ENCODE peak calls at places on chromosomes 6 and 20, in ten cellular contexts. G is ovary, D is HCT116, A is body of pancreas, J is IMR-90, S is esophagus muscularis mucosa, M is spleen, L is uterus, O is stomach, K is thyroid gland. Q is an unnamed sample. For H3K36me3 and H3K4me1, the result is how much of the 10 kb centered on the place peaks cover.

GRCh38 chr20:36835025-36835424 is 40.9 kb upstream of the TLDC2 start:
- DNase-seq in D (no peak), L (no peak), M (no peak), S (no peak), A (no peak), K (no peak), G (no peak), O (no peak), J (no peak), Q (no peak)

GRCh38 chr6:81465859-81466258 is 286.6 kb downstream of the TENT5A start:
- DNase-seq in L (no peak), M (no peak), K (no peak), G (no peak), D (peak), S (no peak), O (no peak), J (peak), A (no peak), Q (no peak)

GRCh38 chr6:115310156-115310555 is 750.5 kb downstream of the FRK start:
- DNase-seq in J (no peak), D (no peak), G (no peak), M (no peak), A (no peak), S (no peak), L (no peak), K (no peak), O (no peak), Q (no peak)

GRCh38 chr6:43274916-43275597 is 23.0 kb upstream of the SLC22A7 start:
- DNase-seq in O (peak), M (no peak), J (no peak), A (peak), G (peak), S (no peak), K (peak), L (no peak), D (no peak), Q (peak)

GRCh38 chr20:43911066-43911465 is 3.6 kb upstream of the TOX2 start:
- DNase-seq in K (no peak), G (no peak), M (no peak), S (peak), L (no peak), A (no peak), O (no peak), D (peak), J (peak), Q (no peak)

GRCh38 chr6:120373185-120373584 is 961.1 kb downstream of the TBC1D32 start:
- DNase-seq in A (no peak), G (no peak), K (no peak), D (no peak), S (no peak), M (no peak), J (no peak), O (no peak), L (no peak), Q (no peak)

GRCh38 chr6:151681426-151682059 is 125.9 kb upstream of the ESR1 start:
- DNase-seq in S (peak), M (no peak), D (no peak), K (peak), J (no peak), L (no peak), A (no peak), O (no peak), G (peak), Q (no peak)

GRCh38 chr6:10033223-10033829 is 381.5 kb downstream of the TFAP2A start:
- DNase-seq in J (no peak), L (no peak), K (peak), M (no peak), A (peak), S (no peak), G (no peak), D (no peak), O (no peak), Q (peak)

GRCh38 chr6:47203968-47204611 is 105.6 kb downstream of the TNFRSF21 start:
- DNase-seq in D (no peak), A (no peak), L (no peak), S (no peak), J (no peak), K (no peak), M (peak), O (no peak), G (no peak), Q (no peak)

GRCh38 chr6:162562041-162562440 is 165.5 kb downstream of the PRKN start:
- DNase-seq in L (no peak), J (no peak), M (peak), O (no peak), G (no peak), S (no peak), D (no peak), A (no peak), K (no peak), Q (no peak)

GRCh38 chr6:37709250-37709931 is 11.7 kb upstream of the MDGA1 start:
- DNase-seq in L (no peak), G (no peak), J (no peak), A (no peak), S (no peak), K (no peak), O (no peak), M (no peak), D (no peak), Q (no peak)

GRCh38 chr20:59182401-59183044 is 18.9 kb downstream of the ZNF831 start:
- DNase-seq in S (peak), O (no peak), G (no peak), A (no peak), J (no peak), D (no peak), K (no peak), L (no peak), M (no peak), Q (no peak)

GRCh38 chr6:36229223-36229622 is 32.7 kb downstream of the BRPF3 start:
- DNase-seq in S (no peak), J (no peak), M (no peak), L (no peak), A (no peak), D (no peak), K (no peak), G (no peak), O (no peak), Q (no peak)

GRCh38 chr6:31900917-31901414 is 920 bp downstream of the ZBTB12 start:
- DNase-seq in A (peak), D (no peak), M (peak), L (peak), K (peak), S (no peak), G (no peak), O (no peak), J (no peak), Q (no peak)

GRCh38 chr6:12950879-12951814 is 234.6 kb downstream of the PHACTR1 start:
- DNase-seq in S (no peak), L (no peak), M (no peak), D (no peak), J (no peak), O (no peak), K (no peak), G (no peak), A (no peak), Q (no peak)

GRCh38 chr6:5042436-5042835 is 38.6 kb upstream of the RPP40 start:
- DNase-seq in A (no peak), K (no peak), M (no peak), O (no peak), L (no peak), G (no peak), J (no peak), S (no peak), D (no peak), Q (no peak)

GRCh38 chr6:35719830-35720733 is 16.8 kb upstream of the ARMC12 start:
- DNase-seq in L (peak), S (no peak), J (peak), G (peak), M (peak), K (no peak), O (no peak), A (peak), D (no peak), Q (peak)

GRCh38 chr6:147553099-147553498 is 44.6 kb downstream of the SAMD5 start:
- DNase-seq in G (no peak), S (no peak), J (no peak), O (no peak), M (no peak), D (no peak), L (no peak), A (no peak), K (no peak), Q (no peak)

DNA sequence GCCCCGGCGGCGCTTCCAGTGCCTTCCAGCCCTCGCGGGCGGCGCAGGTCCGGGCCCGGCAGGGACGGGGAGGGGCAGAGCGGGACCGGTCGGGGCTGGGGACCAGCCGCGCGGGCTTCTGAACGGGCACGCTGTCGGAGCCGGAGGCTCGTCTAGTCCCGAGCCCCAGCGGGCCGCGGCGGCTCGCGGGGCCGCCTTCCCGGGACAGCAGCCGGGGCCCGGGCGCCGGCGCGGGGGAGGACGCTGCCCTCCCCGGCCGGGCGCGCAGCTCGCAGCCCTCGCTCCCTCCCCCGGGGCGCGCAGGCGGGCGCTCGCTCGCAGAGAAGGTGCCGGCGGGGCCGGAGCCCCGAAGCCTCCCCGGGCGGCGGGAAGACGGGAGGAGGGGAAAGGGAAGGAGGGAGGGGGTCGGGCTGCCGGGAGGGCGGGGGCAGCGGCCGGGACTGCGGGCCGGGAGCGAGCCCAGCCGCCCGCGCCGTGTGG is 696 bp upstream of the SIRPA start:
- DNase-seq in K (peak), G (peak), S (peak), M (peak), J (peak), O (peak), A (peak), L (peak), D (no peak), Q (peak)
- H3K36me3 ChIP-seq in K (under half), G (under half), S (under half), M (under half), J (under half), O (under half), A (under half), L (under half), D (under half), Q (under half)

DNA sequence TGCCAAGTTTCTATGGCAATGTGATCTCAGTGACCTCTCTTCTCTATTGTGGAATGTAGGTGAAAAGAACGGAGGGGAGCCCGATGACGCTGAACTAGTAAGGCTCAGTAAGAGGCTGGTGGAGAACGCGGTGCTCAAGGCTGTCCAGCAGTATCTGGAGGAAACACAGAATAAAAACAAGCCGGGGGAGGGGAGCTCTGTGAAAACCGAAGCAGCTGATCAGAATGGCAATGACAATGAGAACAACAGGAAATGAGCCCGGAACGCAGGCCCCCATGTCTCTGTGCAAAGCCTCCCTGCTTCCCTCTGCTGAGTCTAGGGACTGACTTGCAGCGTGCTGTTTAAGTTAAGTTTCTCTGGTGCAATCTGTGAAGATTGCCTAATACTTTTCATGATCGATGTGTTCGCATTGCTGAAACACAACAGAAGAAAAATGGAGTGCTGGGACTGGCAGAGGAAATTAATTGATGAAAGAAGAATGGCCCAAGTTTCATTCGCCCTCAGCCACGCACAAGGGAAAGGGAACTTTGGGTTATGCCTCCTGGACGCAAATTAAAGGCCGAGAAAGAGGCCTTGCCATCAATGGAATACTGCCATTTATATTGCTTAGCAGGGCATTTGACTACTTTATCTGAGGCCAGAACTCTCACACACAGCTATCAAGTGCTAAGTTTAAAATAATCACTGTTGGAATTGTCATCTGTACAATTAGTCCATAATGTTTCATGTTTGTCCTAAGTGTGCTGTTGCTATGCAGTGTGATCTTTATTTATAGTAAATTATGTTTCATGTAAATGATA is 146.4 kb downstream of the AKAP7 start:
- DNase-seq in O (no peak), L (no peak), A (peak), S (no peak), K (peak), G (no peak), J (peak), M (peak), D (no peak), Q (peak)
- TF ChIP-seq POLR2A in O (no peak), L (no peak), A (no peak), S (no peak), K (no peak), G (no peak), J (no peak), M (no peak), D (no peak), Q (no peak)

DNA sequence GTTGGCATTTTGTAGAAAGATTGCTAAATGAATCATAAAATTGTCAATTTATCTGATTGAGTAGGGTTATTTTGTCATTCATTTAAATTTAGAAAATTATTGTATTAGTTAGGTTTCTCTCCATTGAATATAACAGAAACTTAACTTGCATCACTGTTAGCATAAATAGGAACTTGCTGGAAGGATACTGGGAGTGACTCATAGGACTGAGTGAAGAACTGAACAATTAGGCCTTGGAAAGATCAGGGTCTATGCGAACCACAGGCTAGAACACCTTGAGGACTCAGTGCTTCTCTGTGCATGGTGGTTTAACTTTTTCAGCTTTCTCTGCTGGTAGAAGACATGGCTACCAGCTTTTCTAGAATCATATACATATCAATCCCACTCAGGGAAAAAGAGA is 67.7 kb upstream of the IFNGR1 start:
- DNase-seq in G (no peak), A (no peak), J (peak), K (no peak), L (no peak), O (no peak), S (no peak), M (no peak), D (no peak), Q (no peak)
- H3K4me1 ChIP-seq in G (under half), A (under half), J (under half), K (under half), L (under half), O (under half), S (under half), M (under half), D (under half), Q (under half)

DNA sequence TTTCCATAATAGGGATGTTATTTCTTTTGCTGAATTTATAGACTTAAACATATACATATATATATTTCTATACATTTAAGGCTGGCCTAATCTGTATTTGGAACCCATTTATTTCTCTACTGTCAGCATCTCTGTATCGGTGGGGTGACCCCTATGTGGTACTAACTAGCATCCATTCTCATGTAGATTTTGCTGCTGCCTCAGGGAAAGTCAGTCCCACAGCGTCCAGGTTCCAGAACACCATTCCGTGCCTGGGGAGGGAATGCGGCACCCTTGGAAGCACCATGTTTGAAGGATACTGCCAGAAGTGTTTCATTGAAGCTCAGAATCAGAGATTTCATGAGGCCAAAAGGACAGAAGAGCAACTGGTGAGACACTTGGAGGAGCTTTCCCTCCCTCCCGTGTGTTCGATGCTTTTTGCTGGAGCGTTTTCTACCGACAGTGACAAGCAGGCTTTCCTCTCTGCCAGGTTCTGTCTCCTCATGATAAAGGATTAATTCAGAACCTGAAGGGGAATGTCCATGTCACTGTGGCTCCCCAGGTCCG is 12.9 kb downstream of the TNFAIP3 start:
- DNase-seq in A (no peak), S (no peak), K (no peak), M (no peak), O (no peak), J (no peak), D (no peak), L (no peak), G (no peak), Q (no peak)
- H3K36me3 ChIP-seq in A (under half), S (half or more), K (under half), M (under half), O (half or more), J (half or more), D (under half), L (under half), G (under half), Q (under half)

Q was measured in right lobe of liver.